ENCODE peak calls at places on chromosome 1, in six cellular contexts. One of them, this sample, is unnamed.

GRCh38 chr1:16146888-16147614 is 8.8 kb downstream of the EPHA2 start:
- DNase-seq in Karpas-422: no peak
- DNase-seq in H54: no peak
- DNase-seq in HT1080: no peak
- DNase-seq in HuH-7.5: no peak
- DNase-seq in AG08395: no peak
- DNase-seq in this sample: peak; percentile 68

GRCh38 chr1:234925440-234926251 is 203.0 kb downstream of the TOMM20 start:
- DNase-seq in Karpas-422: no peak
- DNase-seq in H54: peak; percentile 67
- DNase-seq in HT1080: peak; percentile 99
- DNase-seq in HuH-7.5: no peak
- DNase-seq in AG08395: peak; percentile 93
- DNase-seq in this sample: peak; percentile 96

GRCh38 chr1:177686929-177687328 is 282.9 kb downstream of the SEC16B start:
- DNase-seq in Karpas-422: no peak
- DNase-seq in H54: no peak
- DNase-seq in HT1080: no peak
- DNase-seq in HuH-7.5: no peak
- DNase-seq in AG08395: no peak
- DNase-seq in this sample: no peak

GRCh38 chr1:217435159-217435558 is 195.7 kb downstream of the GPATCH2 start:
- DNase-seq in Karpas-422: no peak
- DNase-seq in H54: no peak
- DNase-seq in HT1080: no peak
- DNase-seq in HuH-7.5: no peak
- DNase-seq in AG08395: no peak
- DNase-seq in this sample: no peak

GRCh38 chr1:19066248-19066873 is 109.9 kb upstream of the IFFO2 start:
- DNase-seq in Karpas-422: no peak
- DNase-seq in H54: peak; percentile 30
- DNase-seq in HT1080: no peak
- DNase-seq in HuH-7.5: no peak
- DNase-seq in AG08395: no peak
- DNase-seq in this sample: peak; percentile 77

GRCh38 chr1:22259581-22260282 is 116.8 kb upstream of the WNT4 start:
- DNase-seq in Karpas-422: no peak
- DNase-seq in H54: no peak
- DNase-seq in HT1080: no peak
- DNase-seq in HuH-7.5: no peak
- DNase-seq in AG08395: no peak
- DNase-seq in this sample: peak; percentile 83

GRCh38 chr1:231781887-231782286 is 155.3 kb downstream of the DISC1 start:
- DNase-seq in Karpas-422: peak; percentile 51
- DNase-seq in H54: no peak
- DNase-seq in HT1080: peak; percentile 17
- DNase-seq in HuH-7.5: no peak
- DNase-seq in AG08395: no peak
- DNase-seq in this sample: peak; percentile 84

GRCh38 chr1:111252786-111253185 is 25.3 kb downstream of the CHI3L2 start:
- DNase-seq in Karpas-422: no peak
- DNase-seq in H54: no peak
- DNase-seq in HT1080: no peak
- DNase-seq in HuH-7.5: no peak
- DNase-seq in AG08395: no peak
- DNase-seq in this sample: no peak

GRCh38 chr1:243745361-243745760 is 104.7 kb downstream of the AKT3 start:
- DNase-seq in Karpas-422: no peak
- DNase-seq in H54: no peak
- DNase-seq in HT1080: no peak
- DNase-seq in HuH-7.5: no peak
- DNase-seq in AG08395: peak; percentile 18
- DNase-seq in this sample: peak; percentile 33

GRCh38 chr1:93219443-93219842 is 38.9 kb downstream of the CCDC18 start:
- DNase-seq in Karpas-422: no peak
- DNase-seq in H54: no peak
- DNase-seq in HT1080: no peak
- DNase-seq in HuH-7.5: no peak
- DNase-seq in AG08395: no peak
- DNase-seq in this sample: no peak

GRCh38 chr1:157844084-157844830 is 2.6 kb upstream of the CD5L start:
- DNase-seq in Karpas-422: no peak
- DNase-seq in H54: no peak
- DNase-seq in HT1080: no peak
- DNase-seq in HuH-7.5: no peak
- DNase-seq in AG08395: no peak
- DNase-seq in this sample: no peak

GRCh38 chr1:237062976-237063375 is 21.0 kb downstream of the RYR2 start:
- DNase-seq in Karpas-422: no peak
- DNase-seq in H54: no peak
- DNase-seq in HT1080: no peak
- DNase-seq in HuH-7.5: no peak
- DNase-seq in AG08395: no peak
- DNase-seq in this sample: no peak

GRCh38 chr1:177392336-177392735 is 221.6 kb downstream of the BRINP2 start:
- DNase-seq in Karpas-422: no peak
- DNase-seq in H54: no peak
- DNase-seq in HT1080: peak; percentile 53
- DNase-seq in HuH-7.5: no peak
- DNase-seq in AG08395: no peak
- DNase-seq in this sample: peak; percentile 72

GRCh38 chr1:160363951-160364350 is 2.9 kb upstream of the NHLH1 start:
- DNase-seq in Karpas-422: no peak
- DNase-seq in H54: no peak
- DNase-seq in HT1080: no peak
- DNase-seq in HuH-7.5: no peak
- DNase-seq in AG08395: no peak
- DNase-seq in this sample: no peak

GRCh38 chr1:147496571-147496970 is 44.7 kb upstream of the BCL9 start:
- DNase-seq in Karpas-422: no peak
- DNase-seq in H54: peak; percentile 19
- DNase-seq in HT1080: peak; percentile 31
- DNase-seq in HuH-7.5: no peak
- DNase-seq in AG08395: peak; percentile 49
- DNase-seq in this sample: peak; percentile 63

GRCh38 chr1:48916121-48917069 is 139.7 kb upstream of the BEND5 start:
- DNase-seq in Karpas-422: peak; percentile 66
- DNase-seq in H54: peak; percentile 8
- DNase-seq in HT1080: peak; percentile 82
- DNase-seq in HuH-7.5: no peak
- DNase-seq in AG08395: peak; percentile 77
- DNase-seq in this sample: peak; percentile 78

GRCh38 chr1:205216588-205216987 is 5.1 kb upstream of the DSTYK start:
- DNase-seq in Karpas-422: no peak
- DNase-seq in H54: no peak
- DNase-seq in HT1080: no peak
- DNase-seq in HuH-7.5: no peak
- DNase-seq in AG08395: no peak
- DNase-seq in this sample: no peak

GRCh38 chr1:151237678-151238466 is 16.7 kb upstream of the PSMD4 start:
- DNase-seq in Karpas-422: peak; percentile 55
- DNase-seq in H54: no peak
- DNase-seq in HT1080: no peak
- DNase-seq in HuH-7.5: no peak
- DNase-seq in AG08395: no peak
- DNase-seq in this sample: no peak

GRCh38 chr1:93111561-93111960 is 32.5 kb downstream of the MTF2 start:
- DNase-seq in Karpas-422: no peak
- DNase-seq in H54: no peak
- DNase-seq in HT1080: no peak
- DNase-seq in HuH-7.5: no peak
- DNase-seq in AG08395: no peak
- DNase-seq in this sample: peak; percentile 9

GRCh38 chr1:172566196-172566997 is 33.4 kb downstream of the SUCO start:
- DNase-seq in Karpas-422: no peak
- DNase-seq in H54: no peak
- DNase-seq in HT1080: no peak
- DNase-seq in HuH-7.5: no peak
- DNase-seq in AG08395: no peak
- DNase-seq in this sample: no peak

GRCh38 chr1:81414417-81415087 is 386.2 kb upstream of the ADGRL2 start:
- DNase-seq in Karpas-422: peak; percentile 41
- DNase-seq in H54: peak; percentile 52
- DNase-seq in HT1080: peak; percentile 44
- DNase-seq in HuH-7.5: peak; percentile 34
- DNase-seq in AG08395: peak; percentile 59
- DNase-seq in this sample: peak; percentile 44

GRCh38 chr1:100896481-100896982 is 642 bp downstream of the SLC30A7 start:
- DNase-seq in Karpas-422: peak; percentile 80
- DNase-seq in H54: peak; percentile 5
- DNase-seq in HT1080: peak; percentile 54
- DNase-seq in HuH-7.5: peak; percentile 11
- DNase-seq in AG08395: peak; percentile 48
- DNase-seq in this sample: peak; percentile 79